ENCODE peak calls at places on chromosome 4, in four cellular contexts. One of them, this sample, is unnamed. For H3K9me1, the result is how much of the 10 kb centered on the place peaks cover.

GRCh38 chr4:15436515-15436914 is 8.7 kb downstream of the C1QTNF7 start:
- DNase-seq in endothelial cell of umbilical vein: peak
- DNase-seq in K562: no peak
- DNase-seq in keratinocyte: no peak
- DNase-seq in this sample: peak

GRCh38 chr4:55321707-55322264 is 24.3 kb upstream of the SRD5A3 start:
- DNase-seq in endothelial cell of umbilical vein: peak
- DNase-seq in K562: peak
- DNase-seq in keratinocyte: peak
- DNase-seq in this sample: peak

GRCh38 chr4:47217884-47218283 is 186.5 kb downstream of the GABRB1 start:
- DNase-seq in endothelial cell of umbilical vein: no peak
- DNase-seq in K562: no peak
- DNase-seq in keratinocyte: no peak
- DNase-seq in this sample: no peak

GRCh38 chr4:32485976-32486375 is 1765.8 kb downstream of the PCDH7 start:
- DNase-seq in endothelial cell of umbilical vein: no peak
- DNase-seq in K562: no peak
- DNase-seq in keratinocyte: no peak
- DNase-seq in this sample: no peak

GRCh38 chr4:53943345-53944085 is 120.9 kb downstream of the CHIC2 start:
- DNase-seq in endothelial cell of umbilical vein: peak
- DNase-seq in K562: no peak
- DNase-seq in keratinocyte: no peak
- DNase-seq in this sample: peak

GRCh38 chr4:96652158-96652557 is 812.3 kb downstream of the PDHA2 start:
- DNase-seq in endothelial cell of umbilical vein: no peak
- DNase-seq in K562: no peak
- DNase-seq in keratinocyte: no peak
- DNase-seq in this sample: no peak

GRCh38 chr4:27666943-27667342 is 806.3 kb downstream of the STIM2 start:
- DNase-seq in endothelial cell of umbilical vein: no peak
- DNase-seq in K562: no peak
- DNase-seq in keratinocyte: no peak
- DNase-seq in this sample: no peak

GRCh38 chr4:41538017-41538733 is at the start of gene LIMCH1:
- DNase-seq in endothelial cell of umbilical vein: no peak
- DNase-seq in K562: no peak
- DNase-seq in keratinocyte: no peak
- DNase-seq in this sample: no peak

GRCh38 chr4:6087669-6088068 is 69.4 kb upstream of the C4orf50 start:
- DNase-seq in endothelial cell of umbilical vein: peak
- DNase-seq in K562: peak
- DNase-seq in keratinocyte: no peak
- DNase-seq in this sample: peak

DNA sequence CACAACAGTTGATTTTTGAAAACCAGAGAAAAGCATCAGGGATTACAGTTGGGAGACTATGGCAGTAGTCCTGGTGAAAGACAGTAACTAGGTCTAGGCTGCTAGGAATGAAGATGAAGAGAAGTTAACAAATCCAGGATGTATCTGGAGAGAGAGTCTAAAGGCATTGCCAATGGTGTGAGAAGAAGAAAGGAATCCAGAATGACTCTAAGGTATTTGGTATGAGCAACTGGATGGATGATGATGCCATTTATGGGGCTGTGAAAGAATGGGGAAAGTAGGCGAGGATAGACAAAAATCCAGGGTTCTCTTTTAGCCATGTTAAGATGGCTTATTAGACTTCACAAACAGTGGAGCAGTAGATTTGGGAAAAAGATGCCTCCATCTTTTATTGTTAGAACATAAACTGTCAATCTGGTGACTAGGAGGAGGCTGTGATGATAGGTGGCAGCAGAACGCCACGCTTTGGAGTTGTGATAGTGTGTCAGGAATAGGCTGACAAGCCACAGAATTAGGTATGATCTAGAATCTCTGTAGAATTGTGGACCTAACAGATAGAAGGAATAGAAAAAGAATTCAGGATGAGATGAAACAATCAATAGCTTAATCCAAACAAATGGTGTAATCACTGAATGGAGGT is 27.3 kb upstream of the JADE1 start:
- DNase-seq in endothelial cell of umbilical vein: no peak
- DNase-seq in K562: no peak
- DNase-seq in keratinocyte: no peak
- DNase-seq in this sample: peak
- H3K9me1 ChIP-seq in endothelial cell of umbilical vein: under half
- H3K9me1 ChIP-seq in K562: under half
- H3K9me1 ChIP-seq in keratinocyte: under half
- H3K9me1 ChIP-seq in this sample: under half

GRCh38 chr4:171676555-171677215 is 136.5 kb upstream of the GALNTL6 start:
- DNase-seq in endothelial cell of umbilical vein: no peak
- DNase-seq in K562: no peak
- DNase-seq in keratinocyte: no peak
- DNase-seq in this sample: no peak

DNA sequence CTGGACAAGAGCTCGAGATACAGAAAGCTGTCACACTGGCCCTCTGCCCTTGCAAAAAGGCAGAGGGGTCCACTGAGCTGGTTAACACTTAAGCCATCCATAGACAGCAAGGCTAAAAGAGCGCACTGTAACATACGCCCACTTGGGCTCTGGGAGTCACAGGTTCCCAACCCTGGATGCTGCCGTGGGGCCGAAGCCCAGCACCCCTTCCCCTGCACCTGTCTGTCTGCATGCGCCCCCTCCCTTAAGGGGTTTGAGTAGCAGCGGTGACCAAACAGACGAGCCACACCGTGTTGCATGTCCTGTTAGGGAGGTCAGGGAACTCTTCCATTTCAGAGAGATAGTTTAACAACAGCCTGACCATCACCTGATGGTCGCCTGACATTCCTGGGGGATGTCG is 138.4 kb upstream of the GALNTL6 start:
- DNase-seq in endothelial cell of umbilical vein: no peak
- DNase-seq in K562: no peak
- DNase-seq in keratinocyte: no peak
- DNase-seq in this sample: no peak
- H3K9me1 ChIP-seq in endothelial cell of umbilical vein: under half
- H3K9me1 ChIP-seq in K562: under half
- H3K9me1 ChIP-seq in keratinocyte: under half
- H3K9me1 ChIP-seq in this sample: under half

DNA sequence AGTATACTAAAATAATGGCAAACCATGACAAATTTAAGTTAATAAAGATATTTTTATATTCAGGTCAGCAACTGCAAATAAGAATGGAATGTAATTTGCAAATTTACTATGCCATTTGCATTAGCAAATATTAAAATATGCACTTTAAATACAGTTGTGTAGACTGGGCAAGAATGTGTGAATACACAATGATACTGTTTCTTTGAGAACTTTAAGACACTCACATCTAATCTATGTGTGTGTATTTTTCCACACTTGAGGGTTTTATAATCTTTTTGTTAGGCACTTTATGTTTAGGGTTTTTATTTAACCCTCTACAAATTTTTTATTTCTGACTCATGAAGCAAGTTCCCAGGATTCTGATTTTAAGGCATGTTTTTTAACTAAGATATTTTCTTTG is 23.8 kb upstream of the NDNF start:
- DNase-seq in endothelial cell of umbilical vein: no peak
- DNase-seq in K562: no peak
- DNase-seq in keratinocyte: no peak
- DNase-seq in this sample: no peak
- H3K9me1 ChIP-seq in endothelial cell of umbilical vein: under half
- H3K9me1 ChIP-seq in K562: under half
- H3K9me1 ChIP-seq in keratinocyte: under half
- H3K9me1 ChIP-seq in this sample: under half

GRCh38 chr4:179666226-179666625 is 2224.0 kb upstream of the AGA start:
- DNase-seq in endothelial cell of umbilical vein: no peak
- DNase-seq in K562: no peak
- DNase-seq in keratinocyte: no peak
- DNase-seq in this sample: no peak

GRCh38 chr4:179671609-179672008 is 2229.4 kb upstream of the AGA start:
- DNase-seq in endothelial cell of umbilical vein: no peak
- DNase-seq in K562: no peak
- DNase-seq in keratinocyte: no peak
- DNase-seq in this sample: peak
- H3K9me1 ChIP-seq in endothelial cell of umbilical vein: under half
- H3K9me1 ChIP-seq in K562: under half
- H3K9me1 ChIP-seq in keratinocyte: under half
- H3K9me1 ChIP-seq in this sample: under half

GRCh38 chr4:140092094-140092820 is 61.7 kb downstream of the MAML3 start:
- DNase-seq in endothelial cell of umbilical vein: peak
- DNase-seq in K562: no peak
- DNase-seq in keratinocyte: no peak
- DNase-seq in this sample: no peak
- H3K9me1 ChIP-seq in endothelial cell of umbilical vein: under half
- H3K9me1 ChIP-seq in K562: under half
- H3K9me1 ChIP-seq in keratinocyte: under half
- H3K9me1 ChIP-seq in this sample: under half

DNA sequence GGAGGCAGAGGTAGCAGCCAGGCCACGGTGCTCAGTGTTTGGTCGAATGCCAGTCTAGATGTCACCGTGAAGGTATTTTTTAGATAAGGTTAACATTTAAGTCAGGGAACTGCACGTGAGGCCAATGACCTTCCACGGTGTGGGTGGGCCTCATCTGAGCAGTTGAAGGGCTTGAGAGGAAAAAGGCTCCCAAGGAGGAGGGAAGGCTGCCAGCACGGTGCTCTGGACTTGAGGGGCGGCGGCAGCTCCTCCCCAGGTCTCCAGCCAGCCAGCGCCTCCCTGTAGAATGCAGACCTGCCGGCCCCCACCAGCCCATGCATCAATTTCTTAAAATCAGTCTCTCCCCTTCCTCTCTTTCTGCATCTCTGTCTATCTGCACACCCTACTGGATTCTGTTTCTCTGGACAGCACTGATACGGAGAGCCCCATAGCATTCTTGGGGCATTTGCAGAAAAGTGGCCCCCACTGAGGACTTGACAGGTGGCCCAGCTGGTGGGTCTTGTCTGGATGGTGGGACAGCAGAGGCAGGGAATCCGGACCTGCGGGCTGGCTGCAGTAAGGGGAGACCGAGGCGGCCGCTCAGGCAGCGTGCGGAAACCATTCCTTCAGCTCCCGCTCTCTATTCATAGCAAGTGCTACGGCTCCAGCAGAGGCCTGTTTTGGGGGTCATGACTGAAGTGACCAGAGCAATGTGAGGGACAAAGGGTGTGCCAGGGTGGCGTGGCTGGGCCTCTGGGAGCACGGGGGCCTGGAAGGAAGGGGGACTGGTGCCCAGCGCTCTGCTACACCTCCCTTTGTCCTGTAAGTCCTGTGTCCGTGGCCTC is 7.9 kb upstream of the RGS12 start:
- DNase-seq in endothelial cell of umbilical vein: no peak
- DNase-seq in K562: no peak
- DNase-seq in keratinocyte: no peak
- DNase-seq in this sample: no peak
- H3K9me1 ChIP-seq in endothelial cell of umbilical vein: under half
- H3K9me1 ChIP-seq in K562: under half
- H3K9me1 ChIP-seq in keratinocyte: under half
- H3K9me1 ChIP-seq in this sample: under half

DNA sequence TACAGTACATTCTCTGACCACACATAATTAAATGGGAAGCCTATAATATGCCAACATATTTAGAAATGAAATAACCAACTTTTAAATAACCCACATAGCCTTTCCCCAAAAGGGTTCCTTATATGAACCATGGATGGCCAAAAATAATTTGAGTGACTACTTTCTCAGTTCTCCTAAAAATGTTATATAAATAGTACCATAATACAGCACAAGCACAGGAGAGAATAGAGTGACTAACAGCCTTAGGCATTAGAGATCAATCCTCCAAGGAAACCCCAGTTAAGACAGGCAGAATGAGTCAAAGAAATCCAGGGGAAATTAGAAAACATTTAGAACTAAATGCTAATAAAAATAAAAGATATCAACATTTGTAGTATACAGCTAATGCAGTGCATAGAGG is 50.2 kb downstream of the ANKRD17 start:
- DNase-seq in endothelial cell of umbilical vein: no peak
- DNase-seq in K562: no peak
- DNase-seq in keratinocyte: no peak
- DNase-seq in this sample: peak
- H3K9me1 ChIP-seq in endothelial cell of umbilical vein: under half
- H3K9me1 ChIP-seq in K562: under half
- H3K9me1 ChIP-seq in keratinocyte: under half
- H3K9me1 ChIP-seq in this sample: under half

DNA sequence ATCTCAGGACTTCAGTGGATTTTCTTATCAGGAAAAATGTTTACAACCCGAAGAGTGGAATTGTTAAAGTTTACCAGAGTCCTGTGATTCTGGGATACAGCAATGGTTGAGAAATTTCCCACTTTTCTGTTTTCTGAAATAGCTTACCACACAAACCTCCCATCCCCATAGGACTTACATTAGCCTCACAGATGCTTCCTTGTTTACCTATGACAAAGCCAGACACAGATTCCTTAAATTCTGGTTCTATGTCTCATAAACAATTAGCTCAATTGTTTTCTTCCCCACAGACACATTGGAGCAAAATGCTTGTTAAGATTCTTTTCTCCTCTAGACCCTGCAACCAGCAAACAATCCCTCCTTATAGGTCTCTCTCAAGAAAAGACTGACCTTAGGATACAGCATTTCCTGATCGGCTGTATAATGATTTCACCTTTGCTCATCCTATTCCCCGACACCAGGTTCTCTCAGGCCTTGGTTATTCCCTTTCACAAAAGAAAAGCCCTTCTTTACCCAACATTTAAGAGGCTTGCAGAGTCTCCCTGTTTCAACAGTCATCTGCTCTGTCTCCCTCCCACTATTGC is 886.2 kb downstream of the ARAP2 start:
- DNase-seq in endothelial cell of umbilical vein: no peak
- DNase-seq in K562: no peak
- DNase-seq in keratinocyte: no peak
- DNase-seq in this sample: no peak
- H3K9me1 ChIP-seq in endothelial cell of umbilical vein: under half
- H3K9me1 ChIP-seq in K562: under half
- H3K9me1 ChIP-seq in keratinocyte: under half
- H3K9me1 ChIP-seq in this sample: under half

GRCh38 chr4:177105526-177105925 is 204.1 kb upstream of the NEIL3 start:
- DNase-seq in endothelial cell of umbilical vein: no peak
- DNase-seq in K562: no peak
- DNase-seq in keratinocyte: no peak
- DNase-seq in this sample: no peak

GRCh38 chr4:177107288-177107901 is 202.3 kb upstream of the NEIL3 start:
- DNase-seq in endothelial cell of umbilical vein: no peak
- DNase-seq in K562: no peak
- DNase-seq in keratinocyte: no peak
- DNase-seq in this sample: no peak

GRCh38 chr4:177108708-177109107 is 201.0 kb upstream of the NEIL3 start:
- DNase-seq in endothelial cell of umbilical vein: no peak
- DNase-seq in K562: no peak
- DNase-seq in keratinocyte: no peak
- DNase-seq in this sample: peak

DNA sequence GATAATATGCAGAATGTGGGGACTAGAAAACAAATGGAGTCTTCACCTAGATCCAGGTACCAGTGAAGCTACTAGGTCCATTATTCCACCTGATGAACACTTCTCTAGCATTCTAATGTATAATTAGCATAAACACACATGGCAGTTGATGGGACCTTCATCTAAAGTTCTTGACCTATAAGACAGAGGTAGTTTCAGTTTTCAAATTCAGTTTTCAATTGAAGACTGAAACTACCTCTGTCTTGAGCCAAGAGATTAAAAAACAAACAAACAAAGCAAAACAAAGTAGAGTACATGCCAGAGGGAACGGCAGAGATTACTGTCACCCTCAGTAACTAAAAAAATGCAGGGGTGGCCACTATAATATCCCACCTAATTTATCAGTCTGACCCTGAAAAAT is 199.9 kb upstream of the NEIL3 start:
- DNase-seq in endothelial cell of umbilical vein: no peak
- DNase-seq in K562: no peak
- DNase-seq in keratinocyte: no peak
- DNase-seq in this sample: no peak
- H3K9me1 ChIP-seq in endothelial cell of umbilical vein: under half
- H3K9me1 ChIP-seq in K562: under half
- H3K9me1 ChIP-seq in keratinocyte: under half
- H3K9me1 ChIP-seq in this sample: under half

GRCh38 chr4:165331316-165331715 is 3.8 kb downstream of the MSMO1 start:
- DNase-seq in endothelial cell of umbilical vein: no peak
- DNase-seq in K562: no peak
- DNase-seq in keratinocyte: no peak
- DNase-seq in this sample: no peak
- H3K9me1 ChIP-seq in endothelial cell of umbilical vein: under half
- H3K9me1 ChIP-seq in K562: under half
- H3K9me1 ChIP-seq in keratinocyte: under half
- H3K9me1 ChIP-seq in this sample: under half

This sample was measured in IMR-90.